ENCODE peak calls at places on chromosomes 6 and 20, in seven cellular contexts. K is GM12891, J is HepG2, P is SK-N-SH, H is GM12878, I is GM12892, A is K562. G is an unnamed sample.

GRCh38 chr6:28522594-28523557 is 2.8 kb upstream of the GPX5 start:
- DNase-seq in P (no peak), A (peak), H (no peak), J (no peak), K (no peak), I (no peak), G (no peak)

GRCh38 chr20:56212071-56212470 is 36.5 kb upstream of the MC3R start:
- DNase-seq in P (no peak), I (no peak), K (no peak), A (no peak), H (no peak), J (no peak), G (no peak)

GRCh38 chr6:54525731-54526130 is 217.5 kb downstream of the TINAG start:
- DNase-seq in K (no peak), P (no peak), J (no peak), A (no peak), H (no peak), I (no peak), G (no peak)

GRCh38 chr20:29873946-29874345 is 1383.5 kb upstream of the DEFB115 start:
- DNase-seq in J (no peak), K (no peak), I (no peak), A (peak), H (no peak), P (peak), G (peak)

GRCh38 chr20:8394308-8394945 is 262.4 kb downstream of the PLCB1 start:
- DNase-seq in I (no peak), H (peak), P (no peak), K (no peak), A (no peak), J (no peak), G (no peak)

GRCh38 chr6:20265842-20266241 is 53.6 kb upstream of the MBOAT1 start:
- DNase-seq in P (no peak), H (no peak), A (no peak), K (no peak), J (no peak), I (no peak), G (no peak)

GRCh38 chr20:36861875-36862801 is 13.8 kb upstream of the TLDC2 start:
- DNase-seq in H (no peak), J (peak), I (no peak), A (peak), K (no peak), P (peak), G (no peak)

GRCh38 chr6:14501914-14502313 is 384.3 kb downstream of the CD83 start:
- DNase-seq in H (no peak), J (no peak), A (no peak), I (no peak), P (no peak), K (no peak), G (no peak)

GRCh38 chr20:23257848-23258746 is 92.5 kb upstream of the NXT1 start:
- DNase-seq in P (peak), H (no peak), A (no peak), I (no peak), J (no peak), K (no peak), G (no peak)

GRCh38 chr20:46056970-46057855 is 28.2 kb downstream of the SLC12A5 start:
- DNase-seq in A (peak), H (no peak), J (no peak), K (no peak), I (no peak), P (no peak), G (peak)

GRCh38 chr6:50846109-50846859 is 27.6 kb downstream of the TFAP2B start:
- DNase-seq in A (no peak), H (no peak), J (no peak), I (no peak), P (no peak), K (no peak), G (peak)

GRCh38 chr6:162907876-162908481 is 180.2 kb downstream of the PACRG start:
- DNase-seq in J (peak), I (no peak), H (no peak), A (peak), P (no peak), K (no peak), G (no peak)

GRCh38 chr6:87553159-87553765 is 36.5 kb downstream of the RARS2 start:
- DNase-seq in I (no peak), J (no peak), A (no peak), P (no peak), K (no peak), H (no peak), G (no peak)

GRCh38 chr6:111972714-111973678 is 80.9 kb upstream of the CCN6 start:
- DNase-seq in K (no peak), H (no peak), A (no peak), I (no peak), J (no peak), P (peak), G (no peak)

GRCh38 chr6:53302678-53303360 is 45.9 kb downstream of the ELOVL5 start:
- DNase-seq in P (no peak), H (no peak), K (no peak), I (no peak), A (no peak), J (peak), G (no peak)

GRCh38 chr6:15389079-15389758 is 143.3 kb downstream of the JARID2 start:
- DNase-seq in P (no peak), H (no peak), K (no peak), A (no peak), J (no peak), I (no peak), G (no peak)

GRCh38 chr6:18362058-18362561 is 25.0 kb upstream of the RNF144B start:
- DNase-seq in I (no peak), A (no peak), H (no peak), P (no peak), J (no peak), K (no peak), G (no peak)

GRCh38 chr6:136517002-136517401 is 33.2 kb downstream of the MAP7 start:
- DNase-seq in H (no peak), P (no peak), I (no peak), A (no peak), J (no peak), K (no peak), G (no peak)

GRCh38 chr20:35269055-35269781 is 8.7 kb downstream of the MMP24OS start:
- DNase-seq in A (peak), I (peak), H (no peak), P (peak), J (peak), K (peak), G (no peak)

GRCh38 chr6:128239146-128239545 is 281.3 kb downstream of the PTPRK start:
- DNase-seq in K (no peak), A (no peak), H (no peak), J (no peak), P (no peak), I (no peak), G (no peak)

GRCh38 chr6:87919001-87919400 is 128.6 kb upstream of the SPACA1 start:
- DNase-seq in P (no peak), I (no peak), H (no peak), A (no peak), K (no peak), J (no peak), G (no peak)

GRCh38 chr6:147941143-147941542 is 401.5 kb upstream of the SASH1 start:
- DNase-seq in J (no peak), K (no peak), P (no peak), I (no peak), A (no peak), H (no peak), G (no peak)

GRCh38 chr6:8000080-8001035 is 63.8 kb downstream of the BLOC1S5 start:
- DNase-seq in P (no peak), I (no peak), K (no peak), J (no peak), H (no peak), A (no peak), G (no peak)

GRCh38 chr6:8005136-8005535 is 59.1 kb downstream of the BLOC1S5 start:
- DNase-seq in J (no peak), P (no peak), K (no peak), A (no peak), I (no peak), H (no peak), G (no peak)

GRCh38 chr6:8006208-8006607 is 58.0 kb downstream of the BLOC1S5 start:
- DNase-seq in A (peak), P (peak), J (peak), I (no peak), K (no peak), H (no peak), G (no peak)
- TF ChIP-seq TAF1 in A (no peak), P (no peak), J (no peak), I (no peak), K (no peak), H (no peak), G (no peak)

GRCh38 chr20:64203037-64203777 is 39.0 kb downstream of the MYT1 start:
- DNase-seq in J (no peak), A (no peak), K (no peak), P (no peak), H (no peak), I (no peak), G (no peak)
- TF ChIP-seq TAF1 in J (no peak), A (no peak), K (no peak), P (no peak), H (no peak), I (no peak), G (no peak)

GRCh38 chr6:47787620-47788497 is 6.0 kb downstream of the OPN5 start:
- DNase-seq in H (no peak), P (peak), I (peak), J (peak), A (peak), K (peak), G (peak)
- TF ChIP-seq TAF1 in H (no peak), P (no peak), I (no peak), J (no peak), A (no peak), K (no peak), G (no peak)

GRCh38 chr6:170378502-170378901 is 71.9 kb downstream of the FAM120B start:
- DNase-seq in A (no peak), J (no peak), I (no peak), P (no peak), K (no peak), H (no peak), G (no peak)

GRCh38 chr6:170375661-170376060 is 69.1 kb downstream of the FAM120B start:
- DNase-seq in H (no peak), J (no peak), A (no peak), I (no peak), K (no peak), P (no peak), G (no peak)

GRCh38 chr6:170374571-170375444 is 68.2 kb downstream of the FAM120B start:
- DNase-seq in K (no peak), I (no peak), J (peak), P (no peak), H (no peak), A (no peak), G (no peak)

GRCh38 chr6:170372380-170373325 is 66.1 kb downstream of the FAM120B start:
- DNase-seq in J (no peak), I (no peak), K (no peak), A (no peak), H (no peak), P (no peak), G (no peak)

DNA sequence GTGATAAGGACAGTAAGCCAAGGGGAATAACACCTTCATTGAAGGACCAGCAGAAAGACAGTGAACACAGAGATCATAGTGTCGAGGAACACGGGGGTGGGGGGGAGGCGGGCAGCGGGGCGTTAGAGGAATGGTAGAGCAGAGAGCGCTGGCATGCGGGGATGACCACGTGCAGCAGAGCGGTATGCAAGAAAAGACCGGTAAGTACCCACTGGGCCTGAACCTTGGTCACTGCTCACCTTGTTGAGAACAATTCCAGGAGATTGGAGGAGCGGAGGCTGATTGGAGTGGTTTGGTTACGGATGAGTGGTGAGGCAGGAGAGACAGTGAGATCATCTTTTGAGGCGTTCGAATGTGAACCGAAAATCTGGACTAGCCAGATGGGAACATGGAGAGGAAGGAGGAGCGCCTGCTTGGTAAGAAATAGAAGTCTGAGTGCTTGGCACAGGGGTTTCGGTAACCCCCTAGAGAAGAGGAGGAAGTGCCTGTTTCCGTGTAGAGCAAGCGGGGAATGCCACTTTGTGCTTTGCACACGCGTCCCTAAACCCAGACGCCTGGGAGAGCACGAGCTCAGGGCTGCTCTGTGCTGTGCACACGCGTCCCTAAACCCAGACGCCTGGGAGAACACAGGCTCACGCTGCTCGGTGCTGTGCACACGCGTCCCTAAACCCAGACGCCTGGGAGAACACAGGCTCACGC is 70.0 kb downstream of the FAM120B start:
- DNase-seq in J (no peak), H (no peak), I (no peak), K (no peak), P (no peak), A (no peak), G (no peak)
- TF ChIP-seq TAF1 in J (no peak), H (no peak), I (no peak), K (no peak), P (no peak), A (no peak), G (no peak)